ENCODE peak calls at places on chromosomes 1 and 21, in four cellular contexts. One of them, this sample, is unnamed.
A peak's percentile ranks its signal among the peaks of the same experiment; 100 is the strongest.

GRCh38 chr1:205775717-205776056 is 405 bp upstream of the RAB29 start:
- DNase-seq in hepatocyte: no peak
- DNase-seq in foreskin keratinocyte: peak; percentile 46
- DNase-seq in A549: no peak
- DNase-seq in this sample: peak; percentile 68

GRCh38 chr1:99139876-99140275 is 124.4 kb upstream of the PLPPR4 start:
- DNase-seq in hepatocyte: no peak
- DNase-seq in foreskin keratinocyte: no peak
- DNase-seq in A549: no peak
- DNase-seq in this sample: no peak

GRCh38 chr1:20069932-20070331 is at the start of gene PLA2G5:
- DNase-seq in hepatocyte: no peak
- DNase-seq in foreskin keratinocyte: no peak
- DNase-seq in A549: no peak
- DNase-seq in this sample: no peak

GRCh38 chr1:47415728-47416318 is at the start of gene FOXE3:
- DNase-seq in hepatocyte: no peak
- DNase-seq in foreskin keratinocyte: no peak
- DNase-seq in A549: no peak
- DNase-seq in this sample: no peak

GRCh38 chr21:25561668-25562641 is 45.3 kb downstream of the MRPL39 start:
- DNase-seq in hepatocyte: peak; percentile 82
- DNase-seq in foreskin keratinocyte: no peak
- DNase-seq in A549: no peak
- DNase-seq in this sample: peak; percentile 45

GRCh38 chr1:215054266-215054665 is 28.3 kb upstream of the KCNK2 start:
- DNase-seq in hepatocyte: no peak
- DNase-seq in foreskin keratinocyte: no peak
- DNase-seq in A549: no peak
- DNase-seq in this sample: no peak

GRCh38 chr21:46455575-46456385 is 2.9 kb upstream of the DIP2A start:
- DNase-seq in hepatocyte: no peak
- DNase-seq in foreskin keratinocyte: peak; percentile 67
- DNase-seq in A549: no peak
- DNase-seq in this sample: peak; percentile 33

GRCh38 chr1:18976096-18976495 is 19.6 kb upstream of the IFFO2 start:
- DNase-seq in hepatocyte: no peak
- DNase-seq in foreskin keratinocyte: no peak
- DNase-seq in A549: no peak
- DNase-seq in this sample: no peak

GRCh38 chr21:46111857-46112730 is 14.2 kb downstream of the COL6A2 start:
- DNase-seq in hepatocyte: no peak
- DNase-seq in foreskin keratinocyte: no peak
- DNase-seq in A549: no peak
- DNase-seq in this sample: no peak

GRCh38 chr1:196608401-196609113 is at the start of gene KCNT2:
- DNase-seq in hepatocyte: peak; percentile 84
- DNase-seq in foreskin keratinocyte: no peak
- DNase-seq in A549: peak; percentile 21
- DNase-seq in this sample: peak; percentile 14

GRCh38 chr1:233289676-233290075 is 5.8 kb downstream of the PCNX2 start:
- DNase-seq in hepatocyte: no peak
- DNase-seq in foreskin keratinocyte: no peak
- DNase-seq in A549: no peak
- DNase-seq in this sample: no peak

GRCh38 chr21:33980276-33980916 is 64.8 kb upstream of the ATP5PO start:
- DNase-seq in hepatocyte: no peak
- DNase-seq in foreskin keratinocyte: no peak
- DNase-seq in A549: no peak
- DNase-seq in this sample: no peak

GRCh38 chr1:200550367-200550766 is 70.2 kb downstream of the KIF14 start:
- DNase-seq in hepatocyte: no peak
- DNase-seq in foreskin keratinocyte: peak; percentile 40
- DNase-seq in A549: no peak
- DNase-seq in this sample: peak; percentile 79

GRCh38 chr1:247375747-247376146 is 40.2 kb upstream of the NLRP3 start:
- DNase-seq in hepatocyte: no peak
- DNase-seq in foreskin keratinocyte: no peak
- DNase-seq in A549: no peak
- DNase-seq in this sample: no peak

GRCh38 chr1:224736619-224737352 is 120.7 kb downstream of the CNIH3 start:
- DNase-seq in hepatocyte: peak; percentile 33
- DNase-seq in foreskin keratinocyte: no peak
- DNase-seq in A549: no peak
- DNase-seq in this sample: no peak

GRCh38 chr1:41492341-41492848 is 7.9 kb upstream of the EDN2 start:
- DNase-seq in hepatocyte: no peak
- DNase-seq in foreskin keratinocyte: no peak
- DNase-seq in A549: no peak
- DNase-seq in this sample: no peak

GRCh38 chr1:74811421-74812179 is 78.6 kb downstream of the TYW3 start:
- DNase-seq in hepatocyte: peak; percentile 19
- DNase-seq in foreskin keratinocyte: no peak
- DNase-seq in A549: no peak
- DNase-seq in this sample: no peak

GRCh38 chr1:116314305-116314919 is 58.6 kb upstream of the ATP1A1 start:
- DNase-seq in hepatocyte: no peak
- DNase-seq in foreskin keratinocyte: no peak
- DNase-seq in A549: no peak
- DNase-seq in this sample: no peak

GRCh38 chr1:153827168-153827964 is 52.2 kb downstream of the SLC27A3 start:
- DNase-seq in hepatocyte: no peak
- DNase-seq in foreskin keratinocyte: no peak
- DNase-seq in A549: no peak
- DNase-seq in this sample: no peak

GRCh38 chr21:41365377-41366107 is 3.7 kb downstream of the MX2 start:
- DNase-seq in hepatocyte: no peak
- DNase-seq in foreskin keratinocyte: no peak
- DNase-seq in A549: no peak
- DNase-seq in this sample: no peak
- H3K27ac ChIP-seq in hepatocyte: no peak overlapping the region
- H3K27ac ChIP-seq in foreskin keratinocyte: no peak overlapping the region
- H3K27ac ChIP-seq in A549: no peak overlapping the region
- H3K27ac ChIP-seq in this sample: no peak overlapping the region

GRCh38 chr1:160122978-160123495 is 7.5 kb downstream of the ATP1A2 start:
- DNase-seq in hepatocyte: no peak
- DNase-seq in foreskin keratinocyte: no peak
- DNase-seq in A549: no peak
- DNase-seq in this sample: no peak

GRCh38 chr1:160125761-160126160 is 10.2 kb downstream of the ATP1A2 start:
- DNase-seq in hepatocyte: no peak
- DNase-seq in foreskin keratinocyte: no peak
- DNase-seq in A549: no peak
- DNase-seq in this sample: no peak

GRCh38 chr1:160123726-160124125 is 8.2 kb downstream of the ATP1A2 start:
- DNase-seq in hepatocyte: no peak
- DNase-seq in foreskin keratinocyte: no peak
- DNase-seq in A549: no peak
- DNase-seq in this sample: no peak

GRCh38 chr1:160127381-160127780 is 11.8 kb downstream of the ATP1A2 start:
- DNase-seq in hepatocyte: no peak
- DNase-seq in foreskin keratinocyte: no peak
- DNase-seq in A549: no peak
- DNase-seq in this sample: no peak

DNA sequence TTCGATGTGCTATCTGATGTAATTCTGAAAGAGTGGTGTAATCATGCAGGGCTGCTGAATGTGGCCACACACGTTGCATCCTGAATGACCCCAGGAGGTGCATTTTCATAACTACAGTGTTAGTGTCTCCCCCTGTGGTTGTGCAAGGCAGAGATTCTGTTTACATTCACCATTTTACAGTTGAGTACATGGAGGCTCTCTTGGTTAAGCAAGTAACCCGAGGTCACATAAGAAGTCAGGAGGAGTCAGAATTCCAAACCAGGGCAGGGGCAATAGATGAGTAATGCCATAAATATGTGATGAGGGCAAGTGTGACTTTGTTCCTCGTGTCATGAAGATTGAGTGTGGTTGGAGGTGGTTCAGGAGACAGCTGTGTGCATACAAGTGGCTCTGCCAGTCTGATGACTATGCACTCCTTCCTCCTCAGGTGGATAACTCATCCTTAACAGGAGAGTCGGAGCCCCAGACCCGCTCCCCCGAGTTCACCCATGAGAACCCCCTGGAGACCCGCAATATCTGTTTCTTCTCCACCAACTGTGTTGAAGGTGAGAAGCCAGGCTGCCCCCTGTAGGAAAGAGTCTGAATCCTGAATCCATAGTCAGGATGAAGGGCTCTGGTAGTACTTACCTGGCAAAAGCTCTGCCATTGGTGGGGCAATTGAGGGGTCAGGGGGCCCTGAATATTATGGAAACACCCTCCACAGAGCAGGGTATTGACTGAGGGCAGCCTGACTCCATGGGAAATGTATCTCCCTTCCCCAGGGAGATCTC is 9.3 kb downstream of the ATP1A2 start:
- DNase-seq in hepatocyte: peak; percentile 71
- DNase-seq in foreskin keratinocyte: peak; percentile 90
- DNase-seq in A549: peak; percentile 90
- DNase-seq in this sample: peak; percentile 91
- TF ChIP-seq CTCF in hepatocyte: no peak
- TF ChIP-seq CTCF in foreskin keratinocyte: peak; percentile 29
- TF ChIP-seq CTCF in A549: peak; percentile 40
- TF ChIP-seq CTCF in this sample: no peak

GRCh38 chr1:10724052-10724494 is 72.4 kb downstream of the CASZ1 start:
- DNase-seq in hepatocyte: peak; percentile 47
- DNase-seq in foreskin keratinocyte: no peak
- DNase-seq in A549: peak; percentile 25
- DNase-seq in this sample: peak; percentile 53

GRCh38 chr1:10722803-10723202 is 73.6 kb downstream of the CASZ1 start:
- DNase-seq in hepatocyte: no peak
- DNase-seq in foreskin keratinocyte: no peak
- DNase-seq in A549: no peak
- DNase-seq in this sample: no peak

GRCh38 chr1:10723317-10723716 is 73.1 kb downstream of the CASZ1 start:
- DNase-seq in hepatocyte: no peak
- DNase-seq in foreskin keratinocyte: no peak
- DNase-seq in A549: no peak
- DNase-seq in this sample: no peak

GRCh38 chr1:10720635-10721034 is 75.8 kb downstream of the CASZ1 start:
- DNase-seq in hepatocyte: no peak
- DNase-seq in foreskin keratinocyte: no peak
- DNase-seq in A549: no peak
- DNase-seq in this sample: no peak

GRCh38 chr1:10721381-10722321 is 74.8 kb downstream of the CASZ1 start:
- DNase-seq in hepatocyte: no peak
- DNase-seq in foreskin keratinocyte: no peak
- DNase-seq in A549: no peak
- DNase-seq in this sample: no peak
- H3K27ac ChIP-seq in hepatocyte: no peak overlapping the region
- H3K27ac ChIP-seq in foreskin keratinocyte: no peak overlapping the region
- H3K27ac ChIP-seq in A549: no peak overlapping the region
- H3K27ac ChIP-seq in this sample: no peak overlapping the region

DNA sequence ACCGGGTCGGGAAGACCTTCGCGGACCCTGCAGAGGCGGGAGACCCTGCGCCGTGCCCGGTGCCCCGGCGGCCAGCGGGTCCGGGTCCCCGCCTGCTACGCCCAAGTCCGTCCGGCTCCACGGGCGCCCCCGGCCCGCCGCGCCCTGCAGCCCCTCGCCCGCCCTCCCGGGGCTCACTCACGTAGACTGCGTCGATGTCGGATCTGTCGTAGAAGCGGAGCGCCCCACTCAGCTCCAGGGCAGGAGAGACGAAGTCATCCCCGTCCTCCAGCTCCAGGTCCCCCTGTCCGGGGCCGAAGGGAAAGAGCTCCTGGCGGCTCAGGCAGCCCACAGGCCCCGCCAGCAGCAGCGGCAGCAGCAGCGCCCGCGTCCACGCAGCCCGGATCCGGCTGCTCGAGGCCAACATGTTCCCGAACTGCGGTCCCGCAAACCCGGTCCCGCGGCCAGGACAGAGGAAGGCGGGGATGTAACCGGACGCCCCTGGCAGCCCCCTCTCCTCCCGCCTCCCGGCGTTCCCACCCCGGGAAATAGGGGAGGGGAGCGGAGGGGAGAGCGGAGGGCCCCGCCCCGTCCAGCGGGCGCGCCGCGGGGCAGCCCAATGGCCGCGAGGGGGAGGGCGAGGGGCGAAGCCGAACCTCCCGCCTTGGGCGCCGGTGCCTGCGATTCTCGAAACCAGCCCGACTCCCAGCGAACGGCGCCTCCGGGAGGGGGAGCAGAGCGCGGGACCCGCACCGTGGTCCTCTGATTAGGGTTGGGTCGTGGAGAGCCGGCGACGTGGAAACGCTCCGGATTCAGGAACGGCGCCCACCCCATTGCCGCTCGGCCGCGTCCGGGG is at the start of gene NID1:
- DNase-seq in hepatocyte: peak; percentile 87
- DNase-seq in foreskin keratinocyte: no peak
- DNase-seq in A549: peak; percentile 58
- DNase-seq in this sample: peak; percentile 75
- TF ChIP-seq CTCF in hepatocyte: peak; percentile 35
- TF ChIP-seq CTCF in foreskin keratinocyte: peak; percentile 41
- TF ChIP-seq CTCF in A549: no peak
- TF ChIP-seq CTCF in this sample: peak; percentile 16

DNA sequence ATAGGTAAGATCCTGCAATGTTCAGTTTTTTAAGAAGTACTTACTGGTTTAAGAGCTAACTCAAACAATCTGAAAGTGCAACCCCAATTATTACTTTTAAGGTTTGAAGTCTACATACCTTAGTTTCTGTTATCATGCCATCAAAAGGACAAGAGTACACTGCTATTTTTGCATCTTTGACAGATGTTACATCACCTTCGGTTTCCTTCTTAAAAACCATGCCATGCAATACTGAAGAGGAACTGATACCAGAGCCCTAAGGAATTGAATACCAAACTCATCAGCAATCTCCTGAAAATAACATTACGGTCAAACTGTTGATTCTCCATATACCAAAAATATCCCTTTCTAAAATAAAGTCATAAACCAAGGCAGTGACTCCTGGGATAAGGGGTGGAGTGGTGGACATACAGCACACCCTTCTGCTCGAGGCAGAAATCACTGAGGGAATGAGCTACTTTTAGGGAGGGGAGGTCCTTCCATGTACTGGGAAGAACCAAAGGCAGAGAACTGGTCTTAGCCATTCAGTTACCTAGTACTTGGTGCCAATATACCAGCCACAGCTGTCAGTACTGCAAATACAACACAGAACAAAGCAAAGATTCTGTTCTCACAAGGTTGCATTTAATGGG is 8.5 kb downstream of the CCT8 start:
- DNase-seq in hepatocyte: no peak
- DNase-seq in foreskin keratinocyte: no peak
- DNase-seq in A549: no peak
- DNase-seq in this sample: no peak
- H3K27ac ChIP-seq in hepatocyte: no peak overlapping the region
- H3K27ac ChIP-seq in foreskin keratinocyte: no peak overlapping the region
- H3K27ac ChIP-seq in A549: no peak overlapping the region
- H3K27ac ChIP-seq in this sample: no peak overlapping the region

GRCh38 chr1:32361674-32362473 is 411 bp downstream of the FAM229A start:
- DNase-seq in hepatocyte: peak; percentile 73
- DNase-seq in foreskin keratinocyte: no peak
- DNase-seq in A549: no peak
- DNase-seq in this sample: no peak
- TF ChIP-seq CTCF in hepatocyte: peak; percentile 51
- TF ChIP-seq CTCF in foreskin keratinocyte: peak; percentile 47
- TF ChIP-seq CTCF in A549: no peak
- TF ChIP-seq CTCF in this sample: peak; percentile 36

This sample was measured in RWPE1.